ENCODE peak calls at places on chromosomes 4 and X, in six cellular contexts. One of them, this sample, is unnamed.

GRCh38 chrX:106726485-106727437 is at the start of gene RNF128:
- DNase-seq in H9: peak
- DNase-seq in Right ventricle myocardium superior: no peak
- DNase-seq in fibroblast of mammary gland: peak
- DNase-seq in NCI-H345: peak
- DNase-seq in Caki2: peak
- DNase-seq in this sample: peak

GRCh38 chr4:69830529-69831269 is 29.2 kb downstream of the SULT1E1 start:
- DNase-seq in fibroblast of mammary gland: peak
- DNase-seq in H9: peak
- DNase-seq in Caki2: peak
- DNase-seq in Right ventricle myocardium superior: no peak
- DNase-seq in NCI-H345: peak
- DNase-seq in this sample: peak

GRCh38 chr4:52880994-52881393 is 18.9 kb downstream of the RASL11B start:
- DNase-seq in fibroblast of mammary gland: no peak
- DNase-seq in Right ventricle myocardium superior: no peak
- DNase-seq in H9: no peak
- DNase-seq in Caki2: no peak
- DNase-seq in NCI-H345: no peak
- DNase-seq in this sample: no peak

GRCh38 chrX:40172169-40172979 is 74.6 kb upstream of the BCOR start:
- DNase-seq in Caki2: no peak
- DNase-seq in NCI-H345: no peak
- DNase-seq in Right ventricle myocardium superior: peak
- DNase-seq in fibroblast of mammary gland: peak
- DNase-seq in H9: peak
- DNase-seq in this sample: peak

GRCh38 chrX:8289523-8289922 is 118.5 kb upstream of the VCX2 start:
- DNase-seq in Right ventricle myocardium superior: no peak
- DNase-seq in fibroblast of mammary gland: peak
- DNase-seq in Caki2: no peak
- DNase-seq in H9: no peak
- DNase-seq in NCI-H345: no peak
- DNase-seq in this sample: no peak

GRCh38 chr4:5370286-5370685 is 319.0 kb downstream of the STK32B start:
- DNase-seq in fibroblast of mammary gland: peak
- DNase-seq in NCI-H345: peak
- DNase-seq in Caki2: peak
- DNase-seq in H9: no peak
- DNase-seq in Right ventricle myocardium superior: no peak
- DNase-seq in this sample: no peak

GRCh38 chrX:49171752-49172279 is at the start of gene PLP2:
- DNase-seq in H9: no peak
- DNase-seq in Right ventricle myocardium superior: peak
- DNase-seq in NCI-H345: peak
- DNase-seq in Caki2: peak
- DNase-seq in fibroblast of mammary gland: peak
- DNase-seq in this sample: peak

GRCh38 chr4:176635372-176636261 is 157.1 kb downstream of the VEGFC start:
- DNase-seq in H9: no peak
- DNase-seq in Caki2: peak
- DNase-seq in Right ventricle myocardium superior: no peak
- DNase-seq in NCI-H345: no peak
- DNase-seq in fibroblast of mammary gland: peak
- DNase-seq in this sample: no peak

This sample was measured in NCI-H1092 treated with DMSO at 0.1 percent for 48 hours.